ENCODE peak calls at places on chromosomes 3 and 15, in nine cellular contexts. T, S, U, F, E, B, A, Q and O are unnamed samples.

GRCh38 chr3:53808496-53808895 is 37.7 kb downstream of the CHDH start:
- DNase-seq in A (no peak), Q (no peak), U (no peak), S (no peak), E (no peak), B (peak), T (no peak), F (no peak), O (no peak)

GRCh38 chr15:50777045-50777444 is 11.5 kb upstream of the SPPL2A start:
- DNase-seq in Q (no peak), A (no peak), F (no peak), S (no peak), B (no peak), U (no peak), E (no peak), T (no peak), O (no peak)

GRCh38 chr3:126343675-126344074 is 13.5 kb downstream of the KLF15 start:
- DNase-seq in B (peak), S (no peak), E (no peak), F (peak), Q (peak), U (peak), T (no peak), A (no peak), O (no peak)

GRCh38 chr15:89016549-89017041 is 71.7 kb upstream of the ABHD2 start:
- DNase-seq in T (peak), F (peak), S (peak), E (peak), B (no peak), U (no peak), Q (no peak), A (no peak), O (peak)

GRCh38 chr3:69370156-69370944 is 15.5 kb downstream of the FRMD4B start:
- DNase-seq in B (peak), E (peak), F (peak), A (no peak), S (peak), T (peak), U (peak), Q (peak), O (peak)

GRCh38 chr15:77764095-77764494 is 131.4 kb upstream of the LINGO1 start:
- DNase-seq in F (no peak), A (no peak), T (no peak), E (no peak), B (no peak), Q (no peak), U (no peak), S (no peak), O (no peak)

GRCh38 chr3:40719660-40720287 is 195.0 kb downstream of the ZNF621 start:
- DNase-seq in B (peak), F (no peak), Q (no peak), S (peak), E (no peak), T (peak), U (no peak), A (no peak), O (no peak)

GRCh38 chr3:149510480-149510879 is 36.0 kb downstream of the TM4SF4 start:
- DNase-seq in T (no peak), A (no peak), F (no peak), B (no peak), S (no peak), Q (no peak), U (no peak), E (no peak), O (no peak)

GRCh38 chr3:138936763-138937689 is 9.9 kb downstream of the FOXL2 start:
- DNase-seq in B (no peak), E (no peak), U (peak), A (no peak), F (peak), S (no peak), Q (no peak), T (no peak), O (no peak)

GRCh38 chr3:53965291-53965690 is 73.6 kb upstream of the SELENOK start:
- DNase-seq in E (no peak), U (no peak), T (no peak), F (no peak), S (no peak), A (no peak), B (no peak), Q (no peak), O (no peak)

GRCh38 chr3:129697229-129697970 is 90.9 kb upstream of the PLXND1 start:
- DNase-seq in E (no peak), F (no peak), A (no peak), Q (no peak), B (no peak), T (no peak), U (no peak), S (no peak), O (no peak)

GRCh38 chr3:31377045-31377642 is 155.6 kb upstream of the STT3B start:
- DNase-seq in U (no peak), A (no peak), T (peak), E (peak), S (peak), F (no peak), B (no peak), Q (no peak), O (peak)

DNA sequence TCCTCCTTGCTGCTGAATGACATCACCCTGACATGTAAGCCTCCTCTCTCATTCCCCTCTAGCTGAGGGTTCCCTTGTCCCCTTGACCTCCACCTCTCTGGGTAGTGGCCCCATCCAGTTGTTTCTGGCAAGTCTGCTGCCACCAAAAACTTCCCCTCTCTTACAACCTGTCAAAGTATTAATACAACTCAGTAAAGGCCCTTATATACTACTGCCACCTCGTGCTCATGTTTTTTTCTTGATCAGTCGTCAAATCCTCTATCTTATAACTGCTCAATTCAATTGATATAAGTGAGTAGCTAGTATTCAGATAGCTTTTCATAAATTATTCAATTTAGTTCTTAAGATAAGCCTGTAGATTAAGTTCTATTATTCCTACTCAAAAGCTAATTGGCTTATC is 249.6 kb downstream of the MBNL1 start:
- DNase-seq in U (no peak), E (no peak), F (no peak), S (no peak), Q (no peak), B (no peak), T (no peak), A (no peak), O (no peak)
- TF ChIP-seq CTCF in U (no peak), E (no peak), F (no peak), S (no peak), Q (no peak), B (no peak), T (no peak), A (no peak), O (no peak)

DNA sequence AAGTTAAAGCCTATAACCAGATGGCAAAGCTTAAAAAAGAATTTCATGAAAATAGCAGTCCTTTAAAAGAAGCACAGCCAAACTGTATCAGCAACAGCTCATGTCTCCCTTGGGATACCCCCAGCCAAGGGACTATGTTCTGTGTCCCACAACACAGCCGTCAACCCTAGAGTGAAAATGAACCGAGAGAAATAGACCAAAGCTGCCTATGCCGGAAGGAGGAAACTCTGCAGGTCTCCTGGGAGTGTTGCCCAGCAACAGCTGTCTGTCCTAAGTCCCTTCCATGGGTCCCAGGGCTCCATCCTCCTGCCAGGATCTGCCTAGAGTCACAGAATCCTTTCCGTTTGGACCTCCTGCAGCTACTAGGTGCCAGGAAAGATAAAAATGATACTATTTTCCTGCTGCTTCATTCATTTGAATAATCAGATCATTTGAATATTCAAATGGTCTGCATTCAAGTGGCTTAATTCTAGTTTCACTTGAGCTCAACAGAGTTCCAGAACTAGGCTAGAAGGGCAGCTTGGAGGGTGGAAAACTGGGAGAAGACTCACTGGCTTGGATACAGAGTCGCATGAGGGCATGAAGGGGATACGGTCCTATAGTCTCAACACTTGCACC is 53.1 kb downstream of the TRANK1 start:
- DNase-seq in E (no peak), F (no peak), T (peak), U (peak), B (no peak), S (no peak), A (peak), Q (no peak), O (no peak)
- H3K4me3 ChIP-seq in E (no peak), F (no peak), T (no peak), U (no peak), B (no peak), S (no peak), A (no peak), Q (no peak), O (no peak)

DNA sequence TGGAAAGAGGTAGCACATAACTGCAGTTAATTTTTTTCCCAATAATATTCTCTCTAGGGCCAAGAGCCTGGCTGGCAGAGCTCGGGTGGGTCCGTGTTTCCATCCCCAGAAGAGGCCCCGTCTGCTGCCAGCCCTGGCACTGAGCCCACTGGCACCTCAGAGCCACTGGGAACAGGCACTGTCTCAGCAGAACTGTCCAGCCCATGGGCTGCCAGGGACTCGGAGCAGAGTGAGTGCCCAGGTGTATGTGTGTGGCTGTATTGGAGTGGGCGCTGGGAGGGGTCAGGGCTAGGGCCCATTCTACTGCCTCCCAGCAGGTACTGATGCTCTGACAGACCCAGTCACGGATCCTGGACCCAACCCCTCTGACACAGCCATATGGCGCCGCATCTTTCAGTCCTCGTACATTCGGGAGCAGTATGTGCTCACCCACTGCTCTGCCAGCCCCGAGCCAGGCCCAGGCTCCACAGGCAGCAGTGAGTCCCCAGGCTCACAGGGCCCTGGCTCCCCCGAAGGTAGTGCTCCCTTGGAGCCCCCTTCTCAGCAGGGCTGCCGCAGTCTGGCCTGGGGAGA is 8.9 kb downstream of the VWA5B2 start:
- DNase-seq in F (no peak), A (no peak), E (no peak), T (no peak), S (no peak), U (no peak), B (no peak), Q (peak), O (no peak)
- TF ChIP-seq CTCF in F (no peak), A (no peak), E (no peak), T (no peak), S (no peak), U (no peak), B (no peak), Q (no peak), O (no peak)

DNA sequence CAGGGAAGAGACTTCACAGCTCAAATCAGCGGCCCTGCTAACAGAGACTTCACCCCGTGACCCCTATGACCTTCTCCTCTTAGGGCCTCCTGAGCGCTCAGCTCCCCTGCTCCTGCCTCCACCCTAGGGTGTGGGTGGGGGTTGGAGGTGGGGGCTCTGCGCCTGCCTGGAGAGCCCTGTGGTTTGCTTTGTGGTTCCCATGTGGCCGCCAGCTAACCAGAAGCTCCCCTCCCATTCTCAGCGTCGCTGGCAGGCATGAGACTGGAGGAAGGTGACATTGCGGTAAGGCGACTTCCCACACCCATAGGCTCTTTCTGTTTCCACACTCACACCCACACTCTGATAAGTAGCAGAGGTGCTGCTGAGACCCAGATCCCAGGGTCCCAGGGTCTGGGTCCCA is 27.6 kb downstream of the XYLB start:
- DNase-seq in U (no peak), S (no peak), Q (no peak), T (no peak), F (no peak), B (no peak), E (no peak), A (no peak), O (no peak)
- H3K4me3 ChIP-seq in U (no peak), S (no peak), Q (no peak), T (no peak), F (no peak), B (no peak), E (no peak), A (no peak), O (no peak)

GRCh38 chr15:48336940-48337339 is 5.7 kb downstream of the DUT start:
- DNase-seq in A (no peak), B (no peak), E (no peak), Q (no peak), U (no peak), S (no peak), F (no peak), T (no peak), O (peak)
- TF ChIP-seq CTCF in A (peak), B (no peak), E (peak), Q (peak), U (no peak), S (no peak), F (no peak), T (peak), O (peak)

GRCh38 chr3:127820221-127820870 is 2.0 kb downstream of the MGLL start:
- DNase-seq in B (no peak), A (peak), U (no peak), T (peak), F (no peak), S (peak), Q (peak), E (peak), O (peak)

GRCh38 chr3:127819656-127820055 is 2.7 kb downstream of the MGLL start:
- DNase-seq in A (no peak), E (no peak), Q (no peak), T (no peak), B (no peak), F (no peak), S (no peak), U (no peak), O (no peak)

GRCh38 chr3:127822836-127823589 is 698 bp upstream of the MGLL start:
- DNase-seq in E (no peak), B (peak), S (no peak), T (peak), Q (peak), A (no peak), F (peak), U (peak), O (peak)

GRCh38 chr3:127822166-127822835 is at the start of gene MGLL:
- DNase-seq in T (peak), Q (peak), A (no peak), B (peak), F (peak), U (peak), E (peak), S (peak), O (peak)

DNA sequence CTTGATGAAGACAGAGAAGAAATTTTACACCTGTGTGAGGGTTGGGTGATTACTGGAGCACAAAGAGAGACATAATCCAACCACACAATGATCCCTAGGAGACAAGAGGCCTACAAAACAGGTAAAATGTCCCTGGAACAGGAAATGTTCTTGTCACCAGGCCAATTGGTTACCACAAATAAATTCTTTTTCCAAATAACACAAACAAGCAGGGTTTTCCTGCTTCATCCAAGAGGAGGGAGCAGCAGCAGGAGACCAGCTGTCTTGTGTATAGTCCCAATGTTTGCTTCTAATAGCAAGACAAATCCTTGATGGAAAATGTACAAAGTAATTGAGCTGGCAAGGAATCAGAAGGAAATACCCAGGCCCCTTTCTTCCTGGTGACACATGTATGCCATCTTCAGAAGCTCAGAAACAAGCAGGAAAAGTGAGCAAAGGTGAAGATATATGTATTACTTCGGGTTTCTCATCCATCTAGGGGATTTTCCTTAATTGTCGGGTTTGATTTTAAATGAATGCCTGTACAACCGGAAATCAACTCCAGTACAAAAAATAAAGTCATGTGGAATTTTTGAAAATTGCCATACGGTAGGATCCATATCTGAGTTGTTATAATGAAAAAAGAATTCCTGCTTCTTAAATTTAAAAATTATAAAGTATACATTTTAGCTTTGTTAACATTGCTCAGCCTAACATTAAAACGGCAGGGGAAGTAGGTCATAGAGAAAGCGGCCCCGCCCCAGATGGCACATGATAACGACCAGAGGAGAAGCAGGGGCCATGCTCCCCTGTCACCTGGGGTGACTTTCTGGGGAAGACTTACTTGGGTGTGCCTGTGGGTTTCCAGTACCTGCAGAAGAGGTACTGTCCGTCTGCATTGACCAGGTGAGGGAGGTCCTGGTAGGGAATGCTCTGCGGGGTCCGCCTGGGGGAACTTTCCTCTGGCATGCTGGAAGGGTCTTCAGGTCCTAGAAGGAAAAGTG is 1.2 kb downstream of the MGLL start:
- DNase-seq in Q (peak), U (peak), E (peak), S (no peak), B (no peak), F (no peak), A (no peak), T (peak), O (peak)
- H3K4me3 ChIP-seq in Q (peak), U (peak), E (no peak), S (peak), B (no peak), F (peak), A (peak), T (no peak), O (peak)

GRCh38 chr3:194314669-194315068 is 36.5 kb downstream of the CPN2 start:
- DNase-seq in A (no peak), T (no peak), F (no peak), Q (no peak), B (no peak), U (no peak), S (no peak), E (no peak), O (no peak)

GRCh38 chr3:194312743-194313281 is 38.3 kb downstream of the CPN2 start:
- DNase-seq in S (peak), E (peak), U (peak), A (no peak), T (peak), F (peak), Q (no peak), B (peak), O (peak)

GRCh38 chr3:194315088-194315964 is 35.8 kb downstream of the CPN2 start:
- DNase-seq in T (peak), E (peak), B (peak), U (peak), F (peak), S (peak), A (peak), Q (peak), O (peak)

GRCh38 chr3:194312186-194312742 is 38.9 kb downstream of the CPN2 start:
- DNase-seq in S (peak), F (no peak), B (no peak), A (no peak), E (no peak), Q (no peak), T (no peak), U (no peak), O (no peak)

DNA sequence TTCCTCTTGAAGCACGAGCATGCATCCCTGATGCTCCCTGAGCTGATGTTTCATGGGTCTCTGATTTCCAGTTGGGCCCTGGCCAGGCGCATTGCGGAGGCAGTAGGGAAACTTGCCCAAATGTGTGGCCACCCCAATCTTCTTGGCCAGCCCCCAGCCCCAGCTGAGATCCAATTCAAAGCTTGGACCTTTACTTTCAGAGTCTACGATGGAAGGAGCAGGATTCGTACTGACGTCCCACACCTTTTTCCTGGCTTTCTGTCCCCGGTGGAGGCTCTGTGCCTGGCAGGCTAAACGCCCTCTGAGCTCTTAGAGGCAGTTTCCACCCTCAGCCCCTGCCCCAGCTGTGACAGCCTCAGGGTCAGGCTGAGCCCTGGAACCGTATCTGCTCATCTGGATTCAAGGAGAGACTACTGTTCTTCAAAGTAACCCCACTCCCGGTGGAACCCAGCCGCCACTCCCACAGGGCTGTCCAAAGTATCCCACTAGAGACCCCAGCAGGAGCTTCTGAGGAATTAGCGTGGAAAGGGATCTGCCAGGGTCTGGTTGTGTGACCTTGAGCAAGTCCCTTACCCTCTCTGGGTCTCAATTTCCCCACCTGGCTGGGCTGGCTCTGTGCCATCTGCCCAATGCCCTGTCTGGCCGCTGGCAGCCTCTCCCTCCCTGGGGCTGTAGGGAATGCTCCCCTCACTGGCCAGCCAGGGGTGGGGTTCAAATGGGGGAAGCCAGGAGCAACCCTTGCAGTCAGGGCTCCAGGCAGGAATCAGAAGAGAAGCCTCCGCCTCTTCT is 37.3 kb downstream of the CPN2 start:
- DNase-seq in T (no peak), F (peak), U (peak), E (no peak), S (no peak), Q (no peak), A (no peak), B (peak), O (peak)
- TF ChIP-seq CTCF in T (no peak), F (no peak), U (no peak), E (no peak), S (peak), Q (no peak), A (no peak), B (no peak), O (no peak)